ENCODE peak calls at places on chromosome 3, in four cellular contexts. One of them, this sample, is unnamed.

GRCh38 chr3:165800970-165801369 is 36.3 kb downstream of the BCHE start:
- DNase-seq in HepG2: no peak
- DNase-seq in K562: no peak
- DNase-seq in GM12878: no peak
- DNase-seq in this sample: no peak

GRCh38 chr3:148146947-148147346 is 550.8 kb upstream of the AGTR1 start:
- DNase-seq in HepG2: no peak
- DNase-seq in K562: no peak
- DNase-seq in GM12878: no peak
- DNase-seq in this sample: no peak

GRCh38 chr3:171001957-171002694 is 24.4 kb downstream of the SLC2A2 start:
- DNase-seq in K562: no peak
- DNase-seq in GM12878: peak
- DNase-seq in HepG2: peak
- DNase-seq in this sample: no peak

GRCh38 chr3:143883151-143883550 is 34.9 kb upstream of the SLC9A9 start:
- DNase-seq in HepG2: no peak
- DNase-seq in K562: no peak
- DNase-seq in GM12878: no peak
- DNase-seq in this sample: no peak

GRCh38 chr3:109339714-109340648 is 2.6 kb upstream of the DPPA4 start:
- DNase-seq in K562: no peak
- DNase-seq in HepG2: no peak
- DNase-seq in GM12878: no peak
- DNase-seq in this sample: no peak

GRCh38 chr3:193520738-193521137 is 34.0 kb downstream of the ATP13A4 start:
- DNase-seq in GM12878: no peak
- DNase-seq in HepG2: no peak
- DNase-seq in K562: no peak
- DNase-seq in this sample: no peak

GRCh38 chr3:76463501-76463900 is 576.4 kb upstream of the ROBO2 start:
- DNase-seq in K562: no peak
- DNase-seq in GM12878: no peak
- DNase-seq in HepG2: no peak
- DNase-seq in this sample: no peak

GRCh38 chr3:185630182-185630622 is 44.1 kb downstream of the SENP2 start:
- DNase-seq in GM12878: no peak
- DNase-seq in HepG2: no peak
- DNase-seq in K562: no peak
- DNase-seq in this sample: no peak

GRCh38 chr3:112405845-112406244 is 72.9 kb downstream of the CD200 start:
- DNase-seq in K562: no peak
- DNase-seq in GM12878: no peak
- DNase-seq in HepG2: no peak
- DNase-seq in this sample: no peak

GRCh38 chr3:98095870-98096269 is 8.9 kb downstream of the OR5AC2 start:
- DNase-seq in K562: no peak
- DNase-seq in HepG2: peak
- DNase-seq in GM12878: no peak
- DNase-seq in this sample: no peak

GRCh38 chr3:49017978-49018706 is at the start of gene DALRD3:
- DNase-seq in HepG2: peak
- DNase-seq in GM12878: no peak
- DNase-seq in K562: peak
- DNase-seq in this sample: peak

GRCh38 chr3:143098032-143098764 is 21.4 kb upstream of the CHST2 start:
- DNase-seq in GM12878: no peak
- DNase-seq in K562: no peak
- DNase-seq in HepG2: no peak
- DNase-seq in this sample: no peak

GRCh38 chr3:178436773-178437172 is 99.5 kb upstream of the KCNMB2 start:
- DNase-seq in K562: peak
- DNase-seq in HepG2: no peak
- DNase-seq in GM12878: no peak
- DNase-seq in this sample: no peak

GRCh38 chr3:154307363-154307762 is 16.9 kb downstream of the DHX36 start:
- DNase-seq in HepG2: no peak
- DNase-seq in K562: no peak
- DNase-seq in GM12878: no peak
- DNase-seq in this sample: no peak

GRCh38 chr3:154314152-154314551 is 10.1 kb downstream of the DHX36 start:
- DNase-seq in GM12878: no peak
- DNase-seq in K562: no peak
- DNase-seq in HepG2: no peak
- DNase-seq in this sample: no peak

GRCh38 chr3:154304936-154305335 is 19.4 kb downstream of the DHX36 start:
- DNase-seq in K562: no peak
- DNase-seq in GM12878: no peak
- DNase-seq in HepG2: no peak
- DNase-seq in this sample: no peak

DNA sequence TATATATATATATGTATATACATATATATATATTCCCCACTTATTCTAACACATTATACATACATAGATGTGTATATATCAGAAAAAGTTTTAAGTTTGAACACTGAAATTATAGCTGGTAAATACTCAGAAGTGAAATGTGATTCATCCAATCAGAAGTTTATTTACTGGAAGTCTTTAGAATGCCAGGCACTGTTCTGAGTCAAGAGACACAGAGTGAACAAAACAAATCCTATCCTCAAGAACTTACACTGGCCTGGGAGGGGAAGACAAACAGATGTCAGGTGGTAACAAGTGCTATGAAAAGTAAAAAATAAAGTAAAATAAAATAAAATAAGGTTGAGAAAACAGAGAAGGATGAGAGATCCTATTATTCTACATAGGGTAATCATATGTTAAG is 13.4 kb downstream of the DHX36 start:
- DNase-seq in HepG2: no peak
- DNase-seq in GM12878: no peak
- DNase-seq in K562: no peak
- DNase-seq in this sample: no peak
- TF ChIP-seq SP1 in HepG2: no peak
- TF ChIP-seq SP1 in GM12878: no peak
- TF ChIP-seq SP1 in K562: no peak
- TF ChIP-seq SP1 in this sample: no peak

DNA sequence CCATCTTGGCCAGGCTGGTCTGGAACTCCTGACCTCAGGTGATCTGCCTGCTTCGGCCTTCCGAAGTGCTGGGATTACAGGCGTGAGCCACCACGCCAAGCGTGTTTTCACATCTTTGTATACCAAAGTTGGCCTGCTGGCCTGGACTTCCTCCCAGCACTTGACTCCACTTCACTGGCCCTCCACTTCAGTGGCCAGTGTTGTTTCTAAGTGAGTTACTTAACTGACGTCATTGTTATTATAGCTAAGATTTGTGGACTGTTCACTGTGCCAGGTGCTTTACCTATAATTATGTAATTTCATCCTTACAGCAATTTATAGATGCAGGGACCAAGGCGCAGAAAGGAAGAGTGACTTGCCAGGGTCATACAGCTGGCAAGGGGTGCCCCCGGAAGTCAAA is 52.0 kb downstream of the HRH1 start:
- DNase-seq in HepG2: no peak
- DNase-seq in K562: no peak
- DNase-seq in GM12878: no peak
- DNase-seq in this sample: no peak
- TF ChIP-seq TARDBP in HepG2: no peak
- TF ChIP-seq TARDBP in K562: no peak
- TF ChIP-seq TARDBP in GM12878: no peak
- TF ChIP-seq TARDBP in this sample: no peak

GRCh38 chr3:4514321-4514720 is 21.2 kb downstream of the ITPR1 start:
- DNase-seq in HepG2: no peak
- DNase-seq in GM12878: no peak
- DNase-seq in K562: no peak
- DNase-seq in this sample: no peak
- TF ChIP-seq SP1 in HepG2: no peak
- TF ChIP-seq SP1 in GM12878: no peak
- TF ChIP-seq SP1 in K562: no peak
- TF ChIP-seq SP1 in this sample: no peak

GRCh38 chr3:136350132-136350531 is 100.0 kb downstream of the PCCB start:
- DNase-seq in K562: no peak
- DNase-seq in GM12878: no peak
- DNase-seq in HepG2: no peak
- DNase-seq in this sample: no peak
- TF ChIP-seq TARDBP in K562: no peak
- TF ChIP-seq TARDBP in GM12878: no peak
- TF ChIP-seq TARDBP in HepG2: no peak
- TF ChIP-seq TARDBP in this sample: no peak

DNA sequence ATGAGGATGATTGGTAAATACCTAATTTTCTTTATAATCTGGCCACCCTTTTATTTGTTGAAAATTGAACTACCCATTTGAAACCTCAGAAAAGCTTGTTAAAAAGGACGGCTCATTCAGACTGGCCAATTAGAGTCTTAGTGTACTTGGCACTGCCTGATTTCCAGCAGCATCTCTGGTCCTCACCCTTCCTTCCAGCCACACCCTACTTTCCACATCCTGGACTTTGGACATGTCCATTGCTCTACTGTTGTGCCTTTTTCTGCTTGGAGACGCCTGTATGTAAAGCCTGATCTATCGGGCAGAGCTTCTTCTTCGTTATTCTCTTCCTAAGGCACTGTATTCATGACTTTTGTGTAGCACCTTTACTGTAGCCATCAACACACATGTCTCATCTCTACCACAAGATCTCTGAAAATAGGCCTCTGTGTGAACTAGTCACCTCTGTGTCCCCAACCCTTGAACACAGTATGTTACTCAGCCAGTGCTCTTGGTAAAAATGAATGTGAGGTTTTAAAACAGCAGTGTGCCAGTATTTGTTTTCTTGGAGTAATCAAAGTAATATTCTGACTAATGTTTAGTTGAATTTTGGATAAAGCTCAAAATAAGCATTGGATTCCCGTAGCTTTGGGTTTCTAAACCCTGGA is 6.8 kb downstream of the RBM5 start:
- DNase-seq in K562: no peak
- DNase-seq in GM12878: no peak
- DNase-seq in HepG2: no peak
- DNase-seq in this sample: no peak
- TF ChIP-seq SP1 in K562: no peak
- TF ChIP-seq SP1 in GM12878: no peak
- TF ChIP-seq SP1 in HepG2: no peak
- TF ChIP-seq SP1 in this sample: no peak

DNA sequence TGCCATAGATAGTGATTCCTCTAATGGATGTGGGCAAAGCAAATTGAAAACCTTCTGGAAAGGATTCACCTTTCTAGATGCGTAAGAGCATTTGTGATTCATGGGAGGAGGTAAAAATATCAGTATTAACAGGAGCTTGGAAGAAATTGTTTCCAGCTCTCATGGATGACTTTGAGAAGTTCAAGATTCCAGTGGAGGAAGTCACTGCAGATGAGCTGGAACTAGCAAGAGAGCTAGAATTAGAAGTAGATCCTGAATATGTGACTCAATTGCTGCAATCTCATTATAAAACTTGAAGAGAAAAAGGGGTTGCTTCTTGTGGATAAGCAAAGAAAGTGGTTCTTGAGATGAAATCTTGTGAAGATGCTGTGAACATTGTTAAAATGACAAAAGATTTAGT is 88.0 kb upstream of the ACKR4 start:
- DNase-seq in HepG2: no peak
- DNase-seq in K562: no peak
- DNase-seq in GM12878: no peak
- DNase-seq in this sample: no peak
- TF ChIP-seq TARDBP in HepG2: no peak
- TF ChIP-seq TARDBP in K562: no peak
- TF ChIP-seq TARDBP in GM12878: no peak
- TF ChIP-seq TARDBP in this sample: no peak

GRCh38 chr3:120198305-120198878 is 86.6 kb downstream of the GPR156 start:
- DNase-seq in HepG2: peak
- DNase-seq in K562: no peak
- DNase-seq in GM12878: no peak
- DNase-seq in this sample: no peak
- TF ChIP-seq SP1 in HepG2: no peak
- TF ChIP-seq SP1 in K562: no peak
- TF ChIP-seq SP1 in GM12878: no peak
- TF ChIP-seq SP1 in this sample: no peak

GRCh38 chr3:128324911-128325592 is 141.6 kb downstream of the DNAJB8 start:
- DNase-seq in HepG2: peak
- DNase-seq in K562: no peak
- DNase-seq in GM12878: no peak
- DNase-seq in this sample: no peak

GRCh38 chr3:128328546-128329458 is 137.9 kb downstream of the DNAJB8 start:
- DNase-seq in HepG2: no peak
- DNase-seq in K562: no peak
- DNase-seq in GM12878: no peak
- DNase-seq in this sample: no peak

GRCh38 chr3:128329491-128330300 is 137.0 kb downstream of the DNAJB8 start:
- DNase-seq in HepG2: no peak
- DNase-seq in GM12878: no peak
- DNase-seq in K562: no peak
- DNase-seq in this sample: no peak

GRCh38 chr3:128326051-128326823 is 140.5 kb downstream of the DNAJB8 start:
- DNase-seq in K562: no peak
- DNase-seq in GM12878: no peak
- DNase-seq in HepG2: no peak
- DNase-seq in this sample: no peak

DNA sequence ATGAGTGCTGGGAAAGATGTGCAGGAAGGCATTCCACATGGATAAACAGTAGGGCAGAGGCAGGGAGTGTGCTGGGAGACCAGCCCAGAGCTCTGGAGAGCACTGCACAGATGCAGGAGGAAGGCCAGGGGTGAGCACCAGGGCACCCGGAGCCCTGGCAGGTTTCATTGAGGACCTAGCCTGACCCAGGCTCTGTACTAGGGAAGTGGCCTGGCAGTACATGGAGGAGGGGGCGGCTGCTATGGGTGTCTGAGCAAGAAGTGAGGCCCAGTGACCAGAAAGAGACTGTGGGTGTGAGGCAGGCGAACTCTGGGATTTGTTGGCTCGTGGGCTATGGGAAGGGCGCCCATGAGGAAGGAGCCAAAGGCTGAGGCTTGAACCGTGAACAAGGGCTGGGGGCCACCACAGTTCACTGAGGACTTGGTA is 139.1 kb downstream of the DNAJB8 start:
- DNase-seq in HepG2: no peak
- DNase-seq in K562: no peak
- DNase-seq in GM12878: no peak
- DNase-seq in this sample: no peak
- TF ChIP-seq TARDBP in HepG2: no peak
- TF ChIP-seq TARDBP in K562: no peak
- TF ChIP-seq TARDBP in GM12878: no peak
- TF ChIP-seq TARDBP in this sample: no peak

This sample was measured in HEK293T.